ENCODE peak calls at places on chromosomes 12 and 14, in six cellular contexts. I is A549, K is esophagus muscularis mucosa, J is ovary, U is HepG2, H is stomach. G is an unnamed sample.

GRCh38 chr12:55983229-55983849 is 9.5 kb downstream of the RAB5B start:
- DNase-seq in I (no peak), K (no peak), J (no peak), U (no peak), H (no peak), G (no peak)

GRCh38 chr14:56666716-56667115 is 87.1 kb downstream of the TMEM260 start:
- DNase-seq in I (no peak), K (peak; percentile 1), J (no peak), U (no peak), H (no peak), G (no peak)

GRCh38 chr14:32905052-32905451 is 33.6 kb upstream of the NPAS3 start:
- DNase-seq in I (no peak), K (no peak), J (no peak), U (no peak), H (no peak), G (no peak)

GRCh38 chr14:92259613-92260357 is 63.2 kb upstream of the SLC24A4 start:
- DNase-seq in I (no peak), K (no peak), J (no peak), U (no peak), H (no peak), G (no peak)

GRCh38 chr12:106914796-106915634 is 40.7 kb upstream of the TMEM263 start:
- DNase-seq in I (no peak), K (no peak), J (no peak), U (no peak), H (no peak), G (no peak)

GRCh38 chr12:98572010-98572409 is 21.5 kb upstream of the SLC25A3 start:
- DNase-seq in I (peak; percentile 29), K (no peak), J (no peak), U (peak; percentile 35), H (no peak), G (no peak)

GRCh38 chr12:120388711-120389431 is 19.9 kb upstream of the MSI1 start:
- DNase-seq in I (no peak), K (no peak), J (no peak), U (no peak), H (no peak), G (no peak)

GRCh38 chr14:92895352-92895878 is 27.5 kb upstream of the CHGA start:
- DNase-seq in I (no peak), K (no peak), J (no peak), U (no peak), H (no peak), G (no peak)

GRCh38 chr12:88921890-88922532 is 341.7 kb upstream of the KITLG start:
- DNase-seq in I (no peak), K (no peak), J (no peak), U (no peak), H (no peak), G (no peak)

GRCh38 chr12:111268738-111269572 is 99.9 kb downstream of the PHETA1 start:
- DNase-seq in I (no peak), K (no peak), J (no peak), U (no peak), H (no peak), G (no peak)

GRCh38 chr14:38399652-38400051 is 143.8 kb upstream of the CLEC14A start:
- DNase-seq in I (no peak), K (no peak), J (no peak), U (no peak), H (no peak), G (no peak)

GRCh38 chr12:93526786-93527428 is 45.6 kb upstream of the SOCS2 start:
- DNase-seq in I (peak; percentile 92), K (peak; percentile 12), J (no peak), U (peak; percentile 86), H (no peak), G (no peak)

GRCh38 chr14:21059842-21060589 is 2.4 kb downstream of the RNASE8 start:
- DNase-seq in I (no peak), K (no peak), J (no peak), U (no peak), H (no peak), G (no peak)

GRCh38 chr12:33586576-33586975 is 147.0 kb upstream of the SYT10 start:
- DNase-seq in I (no peak), K (no peak), J (no peak), U (no peak), H (no peak), G (no peak)

GRCh38 chr14:76550534-76550933 is 174.6 kb downstream of the ESRRB start:
- DNase-seq in I (no peak), K (no peak), J (no peak), U (no peak), H (no peak), G (no peak)

GRCh38 chr14:61388976-61389576 is 67.7 kb downstream of the PRKCH start:
- DNase-seq in I (peak; percentile 6), K (no peak), J (no peak), U (no peak), H (no peak), G (no peak)

GRCh38 chr12:93368766-93369165 is 9.0 kb upstream of the NUDT4 start:
- DNase-seq in I (no peak), K (no peak), J (no peak), U (no peak), H (no peak), G (no peak)

GRCh38 chr14:68983210-68983609 is 4.1 kb upstream of the ACTN1 start:
- DNase-seq in I (no peak), K (no peak), J (no peak), U (no peak), H (no peak), G (no peak)

GRCh38 chr14:100866666-100867630 is 36.6 kb downstream of the RTL1 start:
- DNase-seq in I (no peak), K (no peak), J (peak; percentile 18), U (no peak), H (no peak), G (no peak)

GRCh38 chr12:19450362-19450761 is 11.1 kb downstream of the AEBP2 start:
- DNase-seq in I (no peak), K (no peak), J (no peak), U (no peak), H (no peak), G (no peak)

GRCh38 chr12:19456176-19456575 is 16.9 kb downstream of the AEBP2 start:
- DNase-seq in I (no peak), K (no peak), J (no peak), U (no peak), H (no peak), G (no peak)

GRCh38 chr12:19451196-19451595 is 11.9 kb downstream of the AEBP2 start:
- DNase-seq in I (no peak), K (no peak), J (no peak), U (no peak), H (no peak), G (no peak)

GRCh38 chr12:19454837-19455236 is 15.5 kb downstream of the AEBP2 start:
- DNase-seq in I (no peak), K (no peak), J (no peak), U (no peak), H (no peak), G (no peak)

DNA sequence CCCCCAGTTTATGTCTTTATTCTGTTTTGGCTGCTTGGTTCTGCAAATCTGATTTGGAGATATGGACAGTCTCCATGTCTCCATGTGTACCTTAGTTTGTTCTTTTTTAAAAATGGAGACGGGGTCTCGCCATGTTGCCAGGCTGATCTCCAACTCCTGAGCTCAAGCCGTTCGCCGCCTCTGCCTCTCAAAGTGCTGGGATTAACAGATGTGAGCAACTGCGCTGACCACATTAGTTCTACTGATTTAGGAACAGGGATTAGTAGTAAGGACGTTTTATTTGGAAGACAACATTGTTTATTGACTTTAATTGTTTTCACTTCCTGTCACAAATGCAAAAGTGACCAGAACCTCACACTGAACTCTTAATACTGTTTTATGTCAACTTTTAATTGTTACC is 14.7 kb downstream of the AEBP2 start:
- DNase-seq in I (no peak), K (no peak), J (no peak), U (no peak), H (no peak), G (no peak)
- H3K4me3 ChIP-seq in I (no peak overlapping the region), K (no peak overlapping the region), J (no peak overlapping the region), U (no peak overlapping the region), H (no peak overlapping the region), G (no peak overlapping the region)

DNA sequence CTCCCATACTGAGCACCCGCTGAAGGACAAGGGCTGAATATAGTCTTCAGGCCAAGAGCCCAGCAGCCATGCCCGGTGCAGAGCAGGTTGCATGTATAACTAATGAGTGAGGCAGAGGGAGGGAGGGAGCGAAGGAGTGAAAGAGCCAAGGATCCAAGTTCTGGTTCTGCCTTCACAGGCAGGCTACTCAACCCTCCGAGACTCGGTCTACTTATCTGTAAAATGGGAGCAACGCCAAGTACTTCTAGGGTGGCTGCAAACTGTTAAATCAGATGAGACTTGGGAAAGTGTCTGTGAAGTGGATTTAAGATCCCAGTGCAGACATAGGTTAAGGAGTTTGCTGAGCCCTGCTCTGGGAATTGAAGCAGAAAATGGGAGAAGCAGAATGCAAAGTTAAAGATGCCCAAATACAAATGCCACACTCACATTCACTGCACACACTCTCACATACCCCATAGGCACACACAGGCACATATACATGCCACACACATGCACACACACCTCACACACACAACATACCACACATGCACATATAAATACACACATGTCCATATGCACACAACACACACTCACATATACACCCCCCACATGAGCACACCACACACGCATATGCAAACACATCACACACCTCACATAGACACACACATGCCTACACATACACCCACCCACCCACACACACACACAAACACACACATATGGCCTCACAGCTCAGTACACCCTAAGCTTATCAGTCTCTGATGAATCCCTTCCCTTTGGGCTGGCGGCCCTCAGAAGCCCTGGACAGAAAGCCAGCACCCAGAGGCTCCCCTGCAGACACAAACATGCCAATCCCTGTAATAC is 76.7 kb downstream of the PITPNM2 start:
- DNase-seq in I (no peak), K (no peak), J (no peak), U (no peak), H (no peak), G (no peak)
- H3K4me1 ChIP-seq in I (peaks cover 23% of the 10 kb centered on the region), K (peaks cover 84% of the 10 kb centered on the region), J (peaks cover 40% of the 10 kb centered on the region), U (peaks cover 78% of the 10 kb centered on the region), H (peaks cover 39% of the 10 kb centered on the region), G (peaks cover 37% of the 10 kb centered on the region)

GRCh38 chr12:41459815-41460214 is 271.7 kb downstream of the PDZRN4 start:
- DNase-seq in I (no peak), K (no peak), J (no peak), U (no peak), H (no peak), G (no peak)
- TF ChIP-seq EP300 in I (no peak), K (no peak), J (no peak), U (no peak), H (no peak), G (no peak)

GRCh38 chr14:54784657-54785056 is 118.0 kb downstream of the GCH1 start:
- DNase-seq in I (no peak), K (no peak), J (no peak), U (no peak), H (no peak), G (no peak)

GRCh38 chr14:54785111-54785777 is 117.4 kb downstream of the GCH1 start:
- DNase-seq in I (no peak), K (no peak), J (no peak), U (no peak), H (no peak), G (no peak)

GRCh38 chr14:54786816-54787215 is 115.8 kb downstream of the GCH1 start:
- DNase-seq in I (no peak), K (no peak), J (no peak), U (no peak), H (no peak), G (no peak)

GRCh38 chr14:54786191-54786755 is 116.4 kb downstream of the GCH1 start:
- DNase-seq in I (no peak), K (no peak), J (no peak), U (no peak), H (no peak), G (no peak)

DNA sequence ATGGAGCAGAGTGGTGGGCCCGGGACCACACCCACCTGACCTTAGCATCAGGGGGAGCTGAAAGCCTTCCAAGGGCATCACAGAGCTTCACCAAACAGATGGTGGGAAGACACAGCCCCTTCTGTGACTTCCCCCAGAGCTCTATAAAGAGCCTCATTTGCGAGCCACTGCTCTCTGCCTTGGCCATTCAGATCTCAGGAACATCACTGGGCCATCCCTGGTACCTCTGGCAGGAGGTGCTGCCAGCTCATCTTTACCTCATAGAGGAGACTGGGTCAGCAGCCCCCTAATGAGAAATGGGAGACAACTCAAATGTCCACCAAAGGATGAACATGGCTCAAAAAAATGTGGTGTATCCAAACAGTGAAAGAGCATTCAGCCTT is 116.9 kb downstream of the GCH1 start:
- DNase-seq in I (no peak), K (no peak), J (no peak), U (no peak), H (no peak), G (no peak)
- H3K4me3 ChIP-seq in I (no peak overlapping the region), K (no peak overlapping the region), J (no peak overlapping the region), U (no peak overlapping the region), H (no peak overlapping the region), G (no peak overlapping the region)

G was measured in transverse colon.